ENCODE peak calls at places on chromosomes 1 and 21, in seven cellular contexts. X is heart left ventricle, Q is esophagus squamous epithelium, E is right lobe of liver, B is IMR-90, H is HepG2, T is ovary. I is an unnamed sample.

GRCh38 chr1:22976127-22976460 is 3.4 kb upstream of the LACTBL1 start:
- DNase-seq in X (no peak), Q (no peak), E (no peak), B (no peak), H (no peak), T (no peak), I (no peak)

GRCh38 chr1:241611063-241611462 is 29.1 kb downstream of the CHML start:
- DNase-seq in X (no peak), Q (no peak), E (no peak), B (peak; percentile 79), H (peak; percentile 72), T (no peak), I (no peak)

GRCh38 chr1:32772281-32773017 is 44.7 kb downstream of the YARS1 start:
- DNase-seq in X (no peak), Q (no peak), E (no peak), B (no peak), H (no peak), T (no peak), I (no peak)

GRCh38 chr1:10429868-10430215 is 391 bp upstream of the CENPS start:
- DNase-seq in X (no peak), Q (no peak), E (no peak), B (peak; percentile 17), H (no peak), T (no peak), I (no peak)

GRCh38 chr21:18384771-18385170 is 18.8 kb downstream of the TMPRSS15 start:
- DNase-seq in X (no peak), Q (no peak), E (no peak), B (no peak), H (no peak), T (no peak), I (no peak)

GRCh38 chr1:119667176-119667575 is 19.1 kb upstream of the ZNF697 start:
- DNase-seq in X (no peak), Q (no peak), E (no peak), B (no peak), H (no peak), T (no peak), I (no peak)

GRCh38 chr1:100219879-100220278 is 29.8 kb downstream of the DBT start:
- DNase-seq in X (no peak), Q (no peak), E (no peak), B (no peak), H (no peak), T (no peak), I (no peak)

GRCh38 chr1:59475737-59476136 is 178.8 kb downstream of the FGGY start:
- DNase-seq in X (no peak), Q (no peak), E (no peak), B (no peak), H (no peak), T (no peak), I (no peak)

DNA sequence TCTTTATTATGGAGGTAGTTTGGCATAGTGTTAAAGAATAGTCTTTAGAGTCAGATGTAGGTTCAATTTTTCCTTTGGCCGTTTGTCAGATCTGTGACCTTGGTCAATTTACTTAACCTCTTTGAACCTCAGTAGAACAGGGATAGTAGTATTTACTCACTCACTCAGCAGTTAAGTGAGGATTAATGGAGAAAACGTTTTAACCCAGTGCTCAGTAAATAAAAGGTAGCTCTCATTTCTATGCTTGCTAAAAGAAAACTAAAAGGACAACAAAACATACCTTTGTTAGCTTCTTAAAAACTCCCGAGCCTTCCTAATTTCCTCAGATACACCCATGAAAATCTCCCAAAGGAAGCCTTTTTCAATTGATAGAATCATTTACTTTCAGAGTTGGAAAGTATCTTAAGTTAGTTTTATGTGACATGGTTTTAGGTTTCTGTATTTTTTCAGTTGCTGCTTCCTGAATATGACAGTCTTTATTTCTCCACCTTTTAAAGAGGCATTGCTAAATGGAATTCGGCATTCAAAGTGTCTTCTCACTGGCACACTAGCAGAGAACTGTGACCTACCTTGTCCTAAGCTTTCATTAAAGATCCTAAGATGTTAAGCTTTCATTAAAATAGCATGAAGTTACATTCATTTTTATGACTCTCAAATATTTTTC is 7.8 kb downstream of the ABCD3 start:
- DNase-seq in X (no peak), Q (no peak), E (peak; percentile 58), B (no peak), H (peak; percentile 96), T (no peak), I (peak; percentile 29)
- H3K27ac ChIP-seq in X (no peak overlapping the region), Q (peak overlapping the region; percentile 39), E (peak overlapping the region; percentile 24), B (no peak overlapping the region), H (peak overlapping the region; percentile 84), T (no peak overlapping the region), I (peak overlapping the region; percentile 89)

DNA sequence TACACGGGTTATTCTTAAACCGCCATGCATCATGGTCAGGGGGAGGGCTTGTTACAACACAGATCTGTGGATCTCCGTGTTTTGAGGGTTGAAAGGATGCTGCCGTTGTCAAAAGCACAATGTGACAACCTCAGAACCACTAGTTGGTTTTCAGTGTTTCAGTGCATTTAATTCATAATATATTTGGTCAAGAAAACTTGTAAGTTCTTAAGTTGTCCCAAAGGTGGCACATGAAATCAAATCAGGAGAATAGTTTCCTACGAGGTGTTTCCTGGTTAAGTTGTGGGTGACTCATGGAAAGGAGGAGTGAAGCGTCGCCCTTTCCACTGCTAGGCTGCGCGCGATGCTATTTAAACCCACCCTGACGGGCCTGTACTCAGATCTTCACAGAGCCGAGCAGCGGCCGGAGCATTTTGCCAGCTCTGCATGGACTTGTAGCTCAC is 1531.5 kb upstream of the TPTE start:
- DNase-seq in X (no peak), Q (no peak), E (no peak), B (no peak), H (peak; percentile 96), T (no peak), I (no peak)
- H3K9me3 ChIP-seq in X (no peaks in the 10 kb centered on the region), Q (no peaks in the 10 kb centered on the region), E (no peaks in the 10 kb centered on the region), B (peaks cover 47% of the 10 kb centered on the region), H (peaks cover 62% of the 10 kb centered on the region), T (peaks cover 4% of the 10 kb centered on the region), I (no peaks in the 10 kb centered on the region)

GRCh38 chr1:223087231-223087990 is 55.6 kb downstream of the TLR5 start:
- DNase-seq in X (no peak), Q (no peak), E (no peak), B (peak; percentile 20), H (no peak), T (no peak), I (no peak)
- TF ChIP-seq POLR2A in X (no peak), Q (no peak), E (no peak), B (no peak), H (no peak), T (no peak), I (no peak)

GRCh38 chr1:150979007-150979722 is 2.9 kb upstream of the ANXA9 start:
- DNase-seq in X (peak; percentile 87), Q (no peak), E (peak; percentile 83), B (peak; percentile 85), H (peak; percentile 82), T (peak; percentile 88), I (peak; percentile 93)
- H3K27ac ChIP-seq in X (no peak overlapping the region), Q (peak overlapping the region; percentile 62), E (peak overlapping the region; percentile 56), B (no peak overlapping the region), H (peak overlapping the region; percentile 38), T (peak overlapping the region; percentile 24), I (peak overlapping the region; percentile 81)

GRCh38 chr1:228304225-228304624 is 96.4 kb downstream of the OBSCN start:
- DNase-seq in X (no peak), Q (no peak), E (no peak), B (no peak), H (no peak), T (no peak), I (peak; percentile 6)

GRCh38 chr1:228304766-228305395 is 97.0 kb downstream of the OBSCN start:
- DNase-seq in X (no peak), Q (no peak), E (no peak), B (no peak), H (no peak), T (no peak), I (no peak)

GRCh38 chr1:228299901-228300300 is 92.1 kb downstream of the OBSCN start:
- DNase-seq in X (no peak), Q (no peak), E (no peak), B (no peak), H (no peak), T (no peak), I (no peak)

GRCh38 chr1:228303596-228303995 is 95.8 kb downstream of the OBSCN start:
- DNase-seq in X (no peak), Q (no peak), E (peak; percentile 33), B (no peak), H (no peak), T (no peak), I (peak; percentile 7)

GRCh38 chr1:228302086-228302485 is 94.2 kb downstream of the OBSCN start:
- DNase-seq in X (no peak), Q (no peak), E (no peak), B (no peak), H (no peak), T (no peak), I (no peak)
- H3K9me3 ChIP-seq in X (peaks cover 11% of the 10 kb centered on the region), Q (peaks cover 19% of the 10 kb centered on the region), E (peaks cover 6% of the 10 kb centered on the region), B (peaks cover 18% of the 10 kb centered on the region), H (peaks cover 25% of the 10 kb centered on the region), T (no peaks in the 10 kb centered on the region), I (peaks cover 21% of the 10 kb centered on the region)

DNA sequence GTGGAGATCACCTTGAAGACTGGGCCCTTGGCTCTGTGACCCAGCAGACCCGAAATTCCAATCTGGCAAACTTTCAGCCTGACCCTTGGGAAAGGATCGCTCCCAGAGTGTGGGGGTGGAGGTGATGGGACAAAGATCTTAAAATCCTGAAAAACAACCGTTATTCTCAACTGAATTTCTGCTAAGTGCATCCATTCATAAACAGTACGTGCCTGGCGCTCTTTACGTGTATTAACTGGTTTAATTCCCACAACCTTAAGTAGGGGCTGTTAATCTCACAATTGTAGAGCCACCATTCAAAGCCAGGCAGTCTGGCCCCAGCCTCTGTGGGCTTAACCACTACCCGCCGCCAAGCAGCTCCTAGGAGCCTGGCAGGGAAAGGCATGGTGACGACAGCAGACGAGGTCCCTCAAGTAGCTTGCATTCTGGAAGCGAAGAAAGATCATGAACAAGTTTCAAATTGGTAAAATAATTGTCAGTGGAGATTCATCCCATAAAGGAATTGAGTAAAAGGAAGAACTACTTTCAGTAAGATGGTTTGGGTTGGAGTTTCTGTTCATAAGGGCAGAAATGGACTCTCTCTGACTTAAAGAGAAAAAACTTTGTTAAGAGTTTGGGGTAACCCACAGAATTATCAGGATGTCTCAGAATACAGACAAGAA is 11.4 kb upstream of the RGS16 start:
- DNase-seq in X (peak; percentile 56), Q (no peak), E (no peak), B (no peak), H (no peak), T (peak; percentile 50), I (no peak)
- TF ChIP-seq POLR2A in X (no peak), Q (no peak), E (no peak), B (no peak), H (no peak), T (no peak), I (no peak)

DNA sequence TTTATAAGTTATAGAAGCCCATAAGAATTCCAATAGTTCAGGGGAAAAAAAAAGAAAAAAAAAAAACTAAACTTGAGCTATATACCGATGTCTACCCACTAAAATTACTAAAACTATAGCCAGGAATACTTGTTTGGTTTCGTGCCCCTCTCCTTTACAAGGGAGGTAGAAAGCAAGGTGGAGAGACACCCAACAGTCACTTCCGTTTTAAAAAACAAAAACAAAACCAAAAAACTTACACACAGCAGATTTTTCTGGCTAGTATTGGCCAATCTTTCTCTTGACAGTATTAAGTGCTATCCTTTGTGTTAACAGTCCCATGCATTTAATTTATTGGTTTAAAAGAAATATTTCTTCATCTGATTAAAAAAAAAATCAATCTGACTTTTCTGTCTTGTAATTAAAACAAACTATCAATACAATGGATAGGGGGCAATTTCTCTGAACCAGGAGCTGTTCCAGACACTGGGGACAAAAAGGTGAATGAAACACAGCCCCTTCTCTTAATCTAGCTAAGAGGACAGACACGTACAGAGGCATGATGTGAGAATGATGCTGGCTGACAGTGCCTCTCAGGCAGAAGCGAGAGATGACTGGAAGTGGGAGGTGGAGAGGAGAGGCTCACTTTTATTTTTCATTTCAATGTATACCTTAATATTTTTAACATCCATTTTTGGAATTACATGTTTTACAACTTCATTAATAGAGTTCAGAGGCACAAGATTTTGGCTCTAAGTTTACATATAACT is 214.8 kb downstream of the RERE start:
- DNase-seq in X (no peak), Q (no peak), E (no peak), B (no peak), H (no peak), T (no peak), I (no peak)
- H3K27ac ChIP-seq in X (no peak overlapping the region), Q (no peak overlapping the region), E (no peak overlapping the region), B (no peak overlapping the region), H (no peak overlapping the region), T (no peak overlapping the region), I (no peak overlapping the region)

I was measured in body of pancreas.